ENCODE peak calls at places on chromosomes 7 and 10, in six cellular contexts. One of them, this sample, is unnamed.

GRCh38 chr10:25080880-25081581 is 64.6 kb downstream of the THNSL1 start:
- DNase-seq in kidney epithelial cell: peak; percentile 49
- DNase-seq in H7: peak; percentile 71
- DNase-seq in heart right ventricle: peak; percentile 92
- DNase-seq in brain microvascular endothelial cell: peak; percentile 77
- DNase-seq in psoas muscle: peak; percentile 66
- DNase-seq in this sample: peak; percentile 79

GRCh38 chr10:43453266-43453831 is 16.4 kb downstream of the ZNF487 start:
- DNase-seq in psoas muscle: no peak
- DNase-seq in kidney epithelial cell: no peak
- DNase-seq in H7: no peak
- DNase-seq in brain microvascular endothelial cell: no peak
- DNase-seq in heart right ventricle: no peak
- DNase-seq in this sample: no peak

GRCh38 chr10:102780246-102780645 is 36.5 kb downstream of the WBP1L start:
- DNase-seq in kidney epithelial cell: no peak
- DNase-seq in brain microvascular endothelial cell: no peak
- DNase-seq in H7: no peak
- DNase-seq in heart right ventricle: no peak
- DNase-seq in psoas muscle: no peak
- DNase-seq in this sample: peak; percentile 95

GRCh38 chr7:23863209-23863798 is 153.3 kb downstream of the STK31 start:
- DNase-seq in kidney epithelial cell: no peak
- DNase-seq in heart right ventricle: no peak
- DNase-seq in psoas muscle: no peak
- DNase-seq in brain microvascular endothelial cell: peak; percentile 29
- DNase-seq in H7: peak; percentile 27
- DNase-seq in this sample: peak; percentile 57

GRCh38 chr7:95723583-95724180 is 48.7 kb upstream of the DYNC1I1 start:
- DNase-seq in H7: peak; percentile 58
- DNase-seq in psoas muscle: no peak
- DNase-seq in heart right ventricle: peak; percentile 37
- DNase-seq in brain microvascular endothelial cell: peak; percentile 48
- DNase-seq in kidney epithelial cell: peak; percentile 16
- DNase-seq in this sample: peak; percentile 57

GRCh38 chr10:8527773-8528172 is 473.3 kb downstream of the GATA3 start:
- DNase-seq in kidney epithelial cell: no peak
- DNase-seq in H7: no peak
- DNase-seq in brain microvascular endothelial cell: no peak
- DNase-seq in heart right ventricle: no peak
- DNase-seq in psoas muscle: no peak
- DNase-seq in this sample: no peak

GRCh38 chr7:2632717-2633537 is 1.1 kb downstream of the TTYH3 start:
- DNase-seq in psoas muscle: peak; percentile 61
- DNase-seq in kidney epithelial cell: no peak
- DNase-seq in brain microvascular endothelial cell: peak; percentile 62
- DNase-seq in H7: peak; percentile 84
- DNase-seq in heart right ventricle: peak; percentile 63
- DNase-seq in this sample: peak; percentile 73

GRCh38 chr7:91894781-91895480 is 14.4 kb upstream of the MTERF1 start:
- DNase-seq in kidney epithelial cell: no peak
- DNase-seq in psoas muscle: no peak
- DNase-seq in H7: no peak
- DNase-seq in brain microvascular endothelial cell: no peak
- DNase-seq in heart right ventricle: no peak
- DNase-seq in this sample: no peak

GRCh38 chr10:68208424-68209042 is 23.4 kb downstream of the ATOH7 start:
- DNase-seq in kidney epithelial cell: peak; percentile 23
- DNase-seq in psoas muscle: no peak
- DNase-seq in H7: peak; percentile 67
- DNase-seq in brain microvascular endothelial cell: peak; percentile 72
- DNase-seq in heart right ventricle: peak; percentile 10
- DNase-seq in this sample: peak; percentile 66

GRCh38 chr10:88042162-88043100 is 179.0 kb downstream of the PTEN start:
- DNase-seq in brain microvascular endothelial cell: peak; percentile 23
- DNase-seq in kidney epithelial cell: no peak
- DNase-seq in H7: peak; percentile 15
- DNase-seq in psoas muscle: no peak
- DNase-seq in heart right ventricle: peak; percentile 17
- DNase-seq in this sample: peak; percentile 98

GRCh38 chr10:18918545-18918944 is 130.1 kb upstream of the MALRD1 start:
- DNase-seq in kidney epithelial cell: peak; percentile 35
- DNase-seq in psoas muscle: no peak
- DNase-seq in brain microvascular endothelial cell: peak; percentile 24
- DNase-seq in heart right ventricle: no peak
- DNase-seq in H7: no peak
- DNase-seq in this sample: peak; percentile 8

GRCh38 chr10:113610636-113611601 is 52.9 kb downstream of the NRAP start:
- DNase-seq in heart right ventricle: no peak
- DNase-seq in psoas muscle: no peak
- DNase-seq in kidney epithelial cell: no peak
- DNase-seq in brain microvascular endothelial cell: no peak
- DNase-seq in H7: peak; percentile 51
- DNase-seq in this sample: no peak

GRCh38 chr7:31776616-31777015 is 89.6 kb downstream of the PPP1R17 start:
- DNase-seq in brain microvascular endothelial cell: peak; percentile 59
- DNase-seq in kidney epithelial cell: peak; percentile 28
- DNase-seq in psoas muscle: no peak
- DNase-seq in heart right ventricle: no peak
- DNase-seq in H7: no peak
- DNase-seq in this sample: peak; percentile 48

GRCh38 chr7:26853788-26854393 is 10.5 kb downstream of the SKAP2 start:
- DNase-seq in heart right ventricle: no peak
- DNase-seq in H7: no peak
- DNase-seq in kidney epithelial cell: no peak
- DNase-seq in psoas muscle: no peak
- DNase-seq in brain microvascular endothelial cell: no peak
- DNase-seq in this sample: peak; percentile 50

GRCh38 chr7:97004931-97005763 is at the start of gene DLX6:
- DNase-seq in brain microvascular endothelial cell: no peak
- DNase-seq in H7: peak; percentile 96
- DNase-seq in heart right ventricle: no peak
- DNase-seq in psoas muscle: no peak
- DNase-seq in kidney epithelial cell: no peak
- DNase-seq in this sample: no peak

DNA sequence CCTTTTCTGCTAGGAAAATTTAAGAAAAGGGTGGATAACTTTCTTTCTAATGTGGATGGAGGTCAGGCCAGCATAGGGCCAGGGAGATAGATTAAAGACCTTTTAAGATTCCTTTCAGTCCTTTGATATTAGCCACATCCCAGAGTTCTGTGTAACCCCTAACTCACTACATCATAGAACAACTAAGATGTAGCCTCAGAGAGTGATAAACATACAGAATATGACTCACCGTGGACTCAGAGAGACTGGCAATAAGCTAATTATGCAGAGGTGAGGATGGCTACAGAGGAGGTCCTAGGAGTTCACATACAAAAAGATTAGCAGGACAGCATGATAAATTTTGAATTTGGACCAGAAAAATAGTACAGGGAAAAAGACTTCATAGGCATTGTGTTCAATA is 141.0 kb downstream of the AOAH start:
- DNase-seq in H7: no peak
- DNase-seq in heart right ventricle: no peak
- DNase-seq in psoas muscle: no peak
- DNase-seq in kidney epithelial cell: no peak
- DNase-seq in brain microvascular endothelial cell: no peak
- DNase-seq in this sample: peak; percentile 59
- H3K27me3 ChIP-seq in H7: no peaks in the 10 kb centered on the region
- H3K27me3 ChIP-seq in heart right ventricle: no peaks in the 10 kb centered on the region
- H3K27me3 ChIP-seq in psoas muscle: no peaks in the 10 kb centered on the region
- H3K27me3 ChIP-seq in kidney epithelial cell: no peaks in the 10 kb centered on the region
- H3K27me3 ChIP-seq in brain microvascular endothelial cell: no peaks in the 10 kb centered on the region
- H3K27me3 ChIP-seq in this sample: no peaks in the 10 kb centered on the region

GRCh38 chr7:156039194-156039593 is 226.9 kb upstream of the SHH start:
- DNase-seq in H7: no peak
- DNase-seq in kidney epithelial cell: no peak
- DNase-seq in psoas muscle: no peak
- DNase-seq in heart right ventricle: no peak
- DNase-seq in brain microvascular endothelial cell: no peak
- DNase-seq in this sample: no peak
- H3K27me3 ChIP-seq in H7: no peaks in the 10 kb centered on the region
- H3K27me3 ChIP-seq in kidney epithelial cell: peaks cover 7% of the 10 kb centered on the region
- H3K27me3 ChIP-seq in psoas muscle: no peaks in the 10 kb centered on the region
- H3K27me3 ChIP-seq in heart right ventricle: peaks cover 58% of the 10 kb centered on the region
- H3K27me3 ChIP-seq in brain microvascular endothelial cell: no peaks in the 10 kb centered on the region
- H3K27me3 ChIP-seq in this sample: no peaks in the 10 kb centered on the region

GRCh38 chr10:125151824-125152634 is 8.3 kb downstream of the CTBP2 start:
- DNase-seq in H7: peak; percentile 94
- DNase-seq in heart right ventricle: no peak
- DNase-seq in psoas muscle: no peak
- DNase-seq in kidney epithelial cell: no peak
- DNase-seq in brain microvascular endothelial cell: no peak
- DNase-seq in this sample: no peak
- H3K27me3 ChIP-seq in H7: no peaks in the 10 kb centered on the region
- H3K27me3 ChIP-seq in heart right ventricle: no peaks in the 10 kb centered on the region
- H3K27me3 ChIP-seq in psoas muscle: no peaks in the 10 kb centered on the region
- H3K27me3 ChIP-seq in kidney epithelial cell: no peaks in the 10 kb centered on the region
- H3K27me3 ChIP-seq in brain microvascular endothelial cell: no peaks in the 10 kb centered on the region
- H3K27me3 ChIP-seq in this sample: no peaks in the 10 kb centered on the region

DNA sequence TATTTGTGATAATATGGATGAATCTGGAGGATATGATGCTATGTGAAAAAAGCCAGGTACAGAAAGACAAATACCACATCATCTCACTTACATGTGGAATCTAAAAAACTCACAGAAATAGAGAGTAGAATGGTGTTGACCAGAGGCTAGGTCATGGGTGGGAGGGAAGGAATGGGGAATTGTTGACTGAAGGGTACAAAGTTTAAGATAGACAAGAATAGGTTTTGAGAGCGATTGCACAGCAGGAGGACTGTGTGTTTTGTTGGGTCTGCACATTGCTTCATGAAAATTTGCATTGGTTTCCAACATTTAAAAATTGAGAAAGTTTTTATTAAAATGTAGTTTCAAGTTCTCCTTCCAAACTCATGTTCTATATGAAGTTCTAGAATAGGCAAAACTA is 8.4 kb downstream of the SLC26A5 start:
- DNase-seq in kidney epithelial cell: no peak
- DNase-seq in H7: no peak
- DNase-seq in brain microvascular endothelial cell: no peak
- DNase-seq in heart right ventricle: no peak
- DNase-seq in psoas muscle: no peak
- DNase-seq in this sample: no peak
- H3K27me3 ChIP-seq in kidney epithelial cell: peaks cover 2% of the 10 kb centered on the region
- H3K27me3 ChIP-seq in H7: no peaks in the 10 kb centered on the region
- H3K27me3 ChIP-seq in brain microvascular endothelial cell: peaks cover under 1% of the 10 kb centered on the region
- H3K27me3 ChIP-seq in heart right ventricle: peaks cover 26% of the 10 kb centered on the region
- H3K27me3 ChIP-seq in psoas muscle: peaks cover 6% of the 10 kb centered on the region
- H3K27me3 ChIP-seq in this sample: no peaks in the 10 kb centered on the region

DNA sequence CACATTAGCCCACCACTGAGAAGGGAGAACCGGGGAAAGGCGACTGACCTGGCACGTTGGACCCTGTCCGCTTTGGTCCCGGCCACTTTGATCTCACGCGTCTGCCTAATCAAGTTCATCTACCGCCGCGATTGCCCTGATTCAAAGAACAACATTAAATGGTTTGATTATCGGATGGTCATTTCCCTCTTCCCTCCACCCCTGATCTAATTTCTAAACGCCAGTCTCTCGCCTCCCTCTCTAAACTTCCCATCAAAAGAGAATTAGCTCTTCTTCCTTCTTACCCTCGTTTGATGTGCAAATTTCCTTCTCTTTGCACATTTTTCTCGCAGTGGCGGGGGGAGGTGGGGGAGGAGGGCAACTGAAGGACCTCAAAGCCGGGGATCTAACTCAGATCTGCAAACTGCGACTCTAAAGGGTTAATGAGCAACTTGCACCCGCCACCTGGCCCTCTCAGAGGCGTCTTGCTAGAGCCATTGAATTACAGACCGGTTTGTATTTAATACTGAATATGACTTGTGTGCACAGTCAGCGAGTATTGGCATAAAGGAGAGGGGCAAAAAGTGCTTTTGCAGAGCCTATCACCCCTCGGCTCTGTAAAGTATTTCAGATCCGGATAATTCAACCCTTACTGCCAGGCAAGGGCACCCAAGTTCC is 603 bp upstream of the DKK1 start:
- DNase-seq in heart right ventricle: no peak
- DNase-seq in brain microvascular endothelial cell: peak; percentile 25
- DNase-seq in kidney epithelial cell: no peak
- DNase-seq in H7: peak; percentile 46
- DNase-seq in psoas muscle: no peak
- DNase-seq in this sample: peak; percentile 38
- H3K27me3 ChIP-seq in heart right ventricle: peaks cover 31% of the 10 kb centered on the region
- H3K27me3 ChIP-seq in brain microvascular endothelial cell: no peaks in the 10 kb centered on the region
- H3K27me3 ChIP-seq in kidney epithelial cell: no peaks in the 10 kb centered on the region
- H3K27me3 ChIP-seq in H7: peaks cover 79% of the 10 kb centered on the region
- H3K27me3 ChIP-seq in psoas muscle: no peaks in the 10 kb centered on the region
- H3K27me3 ChIP-seq in this sample: no peaks in the 10 kb centered on the region

DNA sequence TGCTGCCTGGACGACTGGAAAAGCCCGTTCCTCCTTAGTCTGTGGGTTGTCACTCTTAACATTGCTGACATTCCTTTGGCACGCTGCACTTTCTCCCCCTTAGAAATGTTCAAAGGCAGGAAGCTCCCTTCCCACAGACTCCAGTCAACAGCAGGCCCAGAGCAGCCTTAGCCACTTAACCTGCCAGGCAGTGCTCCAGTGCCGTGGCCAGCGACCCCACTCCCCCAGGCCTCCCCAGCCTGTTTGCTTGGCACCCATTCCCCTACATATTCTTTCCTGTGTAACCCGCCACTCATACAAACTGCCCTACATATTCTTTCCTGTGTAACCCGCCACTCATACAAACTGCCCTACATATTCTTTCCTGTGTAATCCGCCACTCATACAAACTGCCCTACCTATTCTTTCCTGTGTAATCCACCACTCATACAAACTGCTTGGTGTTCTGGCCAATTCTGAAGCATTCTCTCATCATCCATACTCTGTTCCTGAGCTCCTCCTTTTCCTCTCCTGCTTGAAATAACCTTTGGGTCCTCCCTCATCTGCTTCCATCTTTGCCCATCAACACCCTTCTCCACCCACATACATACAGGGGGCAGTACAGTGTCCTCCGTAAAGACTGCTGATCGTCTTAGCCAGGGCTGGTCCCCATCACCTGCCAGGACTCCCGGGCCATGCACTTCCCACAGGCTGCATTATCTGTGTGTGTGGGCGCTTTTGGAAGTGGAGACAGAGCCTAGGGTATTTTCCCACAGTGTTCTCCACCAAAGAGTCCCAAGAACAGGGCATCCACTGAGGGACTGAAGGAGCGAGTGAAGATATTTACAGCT is 57.3 kb downstream of the ADARB2 start:
- DNase-seq in H7: no peak
- DNase-seq in heart right ventricle: no peak
- DNase-seq in psoas muscle: no peak
- DNase-seq in kidney epithelial cell: no peak
- DNase-seq in brain microvascular endothelial cell: no peak
- DNase-seq in this sample: no peak
- H3K27me3 ChIP-seq in H7: no peaks in the 10 kb centered on the region
- H3K27me3 ChIP-seq in heart right ventricle: peaks cover 8% of the 10 kb centered on the region
- H3K27me3 ChIP-seq in psoas muscle: no peaks in the 10 kb centered on the region
- H3K27me3 ChIP-seq in kidney epithelial cell: no peaks in the 10 kb centered on the region
- H3K27me3 ChIP-seq in brain microvascular endothelial cell: no peaks in the 10 kb centered on the region
- H3K27me3 ChIP-seq in this sample: no peaks in the 10 kb centered on the region

GRCh38 chr7:104851268-104851667 is 162.7 kb upstream of the KMT2E start:
- DNase-seq in kidney epithelial cell: no peak
- DNase-seq in heart right ventricle: no peak
- DNase-seq in H7: no peak
- DNase-seq in brain microvascular endothelial cell: no peak
- DNase-seq in psoas muscle: no peak
- DNase-seq in this sample: no peak
- H3K27me3 ChIP-seq in kidney epithelial cell: no peaks in the 10 kb centered on the region
- H3K27me3 ChIP-seq in heart right ventricle: peaks cover 16% of the 10 kb centered on the region
- H3K27me3 ChIP-seq in H7: no peaks in the 10 kb centered on the region
- H3K27me3 ChIP-seq in brain microvascular endothelial cell: no peaks in the 10 kb centered on the region
- H3K27me3 ChIP-seq in psoas muscle: no peaks in the 10 kb centered on the region
- H3K27me3 ChIP-seq in this sample: no peaks in the 10 kb centered on the region